ENCODE peak calls at places on chromosomes 16 and 17, in eight cellular contexts. One of them, this sample, is unnamed.

GRCh38 chr17:2050246-2050866 is 4.5 kb upstream of the HIC1 start:
- DNase-seq in fibroblast of pulmonary artery: peak; percentile 73
- DNase-seq in mucosa of descending colon: peak; percentile 72
- DNase-seq in transverse colon: peak; percentile 68
- DNase-seq in thoracic aorta: no peak
- DNase-seq in A549: peak; percentile 57
- DNase-seq in progenitor cell of endocrine pancreas: peak; percentile 53
- DNase-seq in mesothelial cell of epicardium: peak; percentile 70
- DNase-seq in this sample: no peak

GRCh38 chr16:26816885-26817571 is 249.7 kb upstream of the C16orf82 start:
- DNase-seq in fibroblast of pulmonary artery: no peak
- DNase-seq in mucosa of descending colon: no peak
- DNase-seq in transverse colon: no peak
- DNase-seq in thoracic aorta: no peak
- DNase-seq in A549: peak; percentile 14
- DNase-seq in progenitor cell of endocrine pancreas: no peak
- DNase-seq in mesothelial cell of epicardium: no peak
- DNase-seq in this sample: no peak

GRCh38 chr17:82031885-82032627 is 578 bp downstream of the RAC3 start:
- DNase-seq in fibroblast of pulmonary artery: no peak
- DNase-seq in mucosa of descending colon: peak; percentile 79
- DNase-seq in transverse colon: peak; percentile 80
- DNase-seq in thoracic aorta: no peak
- DNase-seq in A549: no peak
- DNase-seq in progenitor cell of endocrine pancreas: no peak
- DNase-seq in mesothelial cell of epicardium: no peak
- DNase-seq in this sample: no peak

GRCh38 chr17:39597372-39598046 is 10.2 kb downstream of the NEUROD2 start:
- DNase-seq in fibroblast of pulmonary artery: no peak
- DNase-seq in mucosa of descending colon: no peak
- DNase-seq in transverse colon: no peak
- DNase-seq in thoracic aorta: no peak
- DNase-seq in A549: no peak
- DNase-seq in progenitor cell of endocrine pancreas: no peak
- DNase-seq in mesothelial cell of epicardium: no peak
- DNase-seq in this sample: no peak

GRCh38 chr17:74296548-74296936 is 22.5 kb downstream of the DNAI2 start:
- DNase-seq in fibroblast of pulmonary artery: peak; percentile 73
- DNase-seq in mucosa of descending colon: peak; percentile 71
- DNase-seq in transverse colon: peak; percentile 42
- DNase-seq in thoracic aorta: no peak
- DNase-seq in A549: peak; percentile 60
- DNase-seq in progenitor cell of endocrine pancreas: peak; percentile 28
- DNase-seq in mesothelial cell of epicardium: no peak
- DNase-seq in this sample: no peak

GRCh38 chr16:26772503-26772902 is 294.2 kb upstream of the C16orf82 start:
- DNase-seq in fibroblast of pulmonary artery: no peak
- DNase-seq in mucosa of descending colon: no peak
- DNase-seq in transverse colon: no peak
- DNase-seq in thoracic aorta: no peak
- DNase-seq in A549: no peak
- DNase-seq in progenitor cell of endocrine pancreas: no peak
- DNase-seq in mesothelial cell of epicardium: no peak
- DNase-seq in this sample: no peak

GRCh38 chr17:39166437-39167335 is 725 bp upstream of the ARL5C start:
- DNase-seq in fibroblast of pulmonary artery: no peak
- DNase-seq in mucosa of descending colon: no peak
- DNase-seq in transverse colon: no peak
- DNase-seq in thoracic aorta: no peak
- DNase-seq in A549: no peak
- DNase-seq in progenitor cell of endocrine pancreas: no peak
- DNase-seq in mesothelial cell of epicardium: no peak
- DNase-seq in this sample: no peak

GRCh38 chr16:22322021-22322471 is 24.8 kb downstream of the POLR3E start:
- DNase-seq in fibroblast of pulmonary artery: no peak
- DNase-seq in mucosa of descending colon: no peak
- DNase-seq in transverse colon: no peak
- DNase-seq in thoracic aorta: no peak
- DNase-seq in A549: no peak
- DNase-seq in progenitor cell of endocrine pancreas: no peak
- DNase-seq in mesothelial cell of epicardium: no peak
- DNase-seq in this sample: no peak

GRCh38 chr17:73065376-73065775 is 27.1 kb downstream of the SLC39A11 start:
- DNase-seq in fibroblast of pulmonary artery: no peak
- DNase-seq in mucosa of descending colon: no peak
- DNase-seq in transverse colon: no peak
- DNase-seq in thoracic aorta: no peak
- DNase-seq in A549: no peak
- DNase-seq in progenitor cell of endocrine pancreas: no peak
- DNase-seq in mesothelial cell of epicardium: no peak
- DNase-seq in this sample: no peak

GRCh38 chr17:31690118-31690517 is 168.9 kb downstream of the COPRS start:
- DNase-seq in fibroblast of pulmonary artery: no peak
- DNase-seq in mucosa of descending colon: no peak
- DNase-seq in transverse colon: no peak
- DNase-seq in thoracic aorta: no peak
- DNase-seq in A549: no peak
- DNase-seq in progenitor cell of endocrine pancreas: no peak
- DNase-seq in mesothelial cell of epicardium: no peak
- DNase-seq in this sample: no peak

GRCh38 chr16:27838536-27839175 is 224.9 kb downstream of the GSG1L start:
- DNase-seq in fibroblast of pulmonary artery: no peak
- DNase-seq in mucosa of descending colon: no peak
- DNase-seq in transverse colon: no peak
- DNase-seq in thoracic aorta: no peak
- DNase-seq in A549: no peak
- DNase-seq in progenitor cell of endocrine pancreas: no peak
- DNase-seq in mesothelial cell of epicardium: no peak
- DNase-seq in this sample: peak; percentile 51

GRCh38 chr17:28878981-28879380 is 18.6 kb downstream of the FLOT2 start:
- DNase-seq in fibroblast of pulmonary artery: peak; percentile 58
- DNase-seq in mucosa of descending colon: no peak
- DNase-seq in transverse colon: no peak
- DNase-seq in thoracic aorta: no peak
- DNase-seq in A549: peak; percentile 90
- DNase-seq in progenitor cell of endocrine pancreas: no peak
- DNase-seq in mesothelial cell of epicardium: no peak
- DNase-seq in this sample: no peak

GRCh38 chr17:2688351-2689342 is 22.9 kb downstream of the CLUH start:
- DNase-seq in fibroblast of pulmonary artery: no peak
- DNase-seq in mucosa of descending colon: no peak
- DNase-seq in transverse colon: no peak
- DNase-seq in thoracic aorta: no peak
- DNase-seq in A549: no peak
- DNase-seq in progenitor cell of endocrine pancreas: peak; percentile 9
- DNase-seq in mesothelial cell of epicardium: no peak
- DNase-seq in this sample: peak; percentile 84

GRCh38 chr16:79372504-79373184 is 227.9 kb downstream of the MAF start:
- DNase-seq in fibroblast of pulmonary artery: peak; percentile 3
- DNase-seq in mucosa of descending colon: no peak
- DNase-seq in transverse colon: no peak
- DNase-seq in thoracic aorta: no peak
- DNase-seq in A549: peak; percentile 27
- DNase-seq in progenitor cell of endocrine pancreas: no peak
- DNase-seq in mesothelial cell of epicardium: no peak
- DNase-seq in this sample: no peak

GRCh38 chr17:49581645-49581992 is 5.9 kb downstream of the NXPH3 start:
- DNase-seq in fibroblast of pulmonary artery: no peak
- DNase-seq in mucosa of descending colon: no peak
- DNase-seq in transverse colon: no peak
- DNase-seq in thoracic aorta: no peak
- DNase-seq in A549: no peak
- DNase-seq in progenitor cell of endocrine pancreas: no peak
- DNase-seq in mesothelial cell of epicardium: no peak
- DNase-seq in this sample: no peak

GRCh38 chr17:28053044-28053670 is 10.7 kb downstream of the NLK start:
- DNase-seq in fibroblast of pulmonary artery: no peak
- DNase-seq in mucosa of descending colon: no peak
- DNase-seq in transverse colon: no peak
- DNase-seq in thoracic aorta: no peak
- DNase-seq in A549: no peak
- DNase-seq in progenitor cell of endocrine pancreas: no peak
- DNase-seq in mesothelial cell of epicardium: no peak
- DNase-seq in this sample: no peak

GRCh38 chr16:47778106-47778803 is 317.1 kb downstream of the PHKB start:
- DNase-seq in fibroblast of pulmonary artery: peak; percentile 17
- DNase-seq in mucosa of descending colon: no peak
- DNase-seq in transverse colon: no peak
- DNase-seq in thoracic aorta: no peak
- DNase-seq in A549: no peak
- DNase-seq in progenitor cell of endocrine pancreas: no peak
- DNase-seq in mesothelial cell of epicardium: no peak
- DNase-seq in this sample: no peak

GRCh38 chr16:10992797-10993196 is 48.4 kb downstream of the CLEC16A start:
- DNase-seq in fibroblast of pulmonary artery: peak; percentile 67
- DNase-seq in mucosa of descending colon: no peak
- DNase-seq in transverse colon: peak; percentile 25
- DNase-seq in thoracic aorta: no peak
- DNase-seq in A549: peak; percentile 62
- DNase-seq in progenitor cell of endocrine pancreas: no peak
- DNase-seq in mesothelial cell of epicardium: no peak
- DNase-seq in this sample: no peak

GRCh38 chr17:80251966-80252365 is 8.7 kb upstream of the RNF213 start:
- DNase-seq in fibroblast of pulmonary artery: no peak
- DNase-seq in mucosa of descending colon: no peak
- DNase-seq in transverse colon: no peak
- DNase-seq in thoracic aorta: no peak
- DNase-seq in A549: no peak
- DNase-seq in progenitor cell of endocrine pancreas: no peak
- DNase-seq in mesothelial cell of epicardium: no peak
- DNase-seq in this sample: no peak

GRCh38 chr16:67544844-67545664 is 16.4 kb downstream of the RIPOR1 start:
- DNase-seq in fibroblast of pulmonary artery: no peak
- DNase-seq in mucosa of descending colon: no peak
- DNase-seq in transverse colon: no peak
- DNase-seq in thoracic aorta: no peak
- DNase-seq in A549: no peak
- DNase-seq in progenitor cell of endocrine pancreas: no peak
- DNase-seq in mesothelial cell of epicardium: no peak
- DNase-seq in this sample: no peak
- TF ChIP-seq CTCF in fibroblast of pulmonary artery: no peak
- TF ChIP-seq CTCF in mucosa of descending colon: no peak
- TF ChIP-seq CTCF in transverse colon: no peak
- TF ChIP-seq CTCF in thoracic aorta: no peak
- TF ChIP-seq CTCF in A549: no peak
- TF ChIP-seq CTCF in progenitor cell of endocrine pancreas: no peak
- TF ChIP-seq CTCF in mesothelial cell of epicardium: no peak
- TF ChIP-seq CTCF in this sample: no peak

GRCh38 chr16:3458852-3459361 is 15.4 kb downstream of the NAA60 start:
- DNase-seq in fibroblast of pulmonary artery: no peak
- DNase-seq in mucosa of descending colon: peak; percentile 77
- DNase-seq in transverse colon: peak; percentile 68
- DNase-seq in thoracic aorta: no peak
- DNase-seq in A549: peak; percentile 81
- DNase-seq in progenitor cell of endocrine pancreas: no peak
- DNase-seq in mesothelial cell of epicardium: no peak
- DNase-seq in this sample: no peak

GRCh38 chr16:3460121-3460520 is 16.6 kb downstream of the NAA60 start:
- DNase-seq in fibroblast of pulmonary artery: no peak
- DNase-seq in mucosa of descending colon: no peak
- DNase-seq in transverse colon: no peak
- DNase-seq in thoracic aorta: no peak
- DNase-seq in A549: no peak
- DNase-seq in progenitor cell of endocrine pancreas: no peak
- DNase-seq in mesothelial cell of epicardium: no peak
- DNase-seq in this sample: no peak

GRCh38 chr16:3460585-3460984 is 17.1 kb downstream of the NAA60 start:
- DNase-seq in fibroblast of pulmonary artery: no peak
- DNase-seq in mucosa of descending colon: no peak
- DNase-seq in transverse colon: no peak
- DNase-seq in thoracic aorta: no peak
- DNase-seq in A549: no peak
- DNase-seq in progenitor cell of endocrine pancreas: no peak
- DNase-seq in mesothelial cell of epicardium: no peak
- DNase-seq in this sample: no peak

GRCh38 chr16:3459401-3460090 is 16.1 kb downstream of the NAA60 start:
- DNase-seq in fibroblast of pulmonary artery: no peak
- DNase-seq in mucosa of descending colon: no peak
- DNase-seq in transverse colon: no peak
- DNase-seq in thoracic aorta: no peak
- DNase-seq in A549: no peak
- DNase-seq in progenitor cell of endocrine pancreas: no peak
- DNase-seq in mesothelial cell of epicardium: no peak
- DNase-seq in this sample: no peak

GRCh38 chr16:3461120-3461519 is 17.6 kb downstream of the NAA60 start:
- DNase-seq in fibroblast of pulmonary artery: no peak
- DNase-seq in mucosa of descending colon: no peak
- DNase-seq in transverse colon: no peak
- DNase-seq in thoracic aorta: no peak
- DNase-seq in A549: no peak
- DNase-seq in progenitor cell of endocrine pancreas: no peak
- DNase-seq in mesothelial cell of epicardium: no peak
- DNase-seq in this sample: no peak
- TF ChIP-seq CTCF in fibroblast of pulmonary artery: no peak
- TF ChIP-seq CTCF in mucosa of descending colon: no peak
- TF ChIP-seq CTCF in transverse colon: no peak
- TF ChIP-seq CTCF in thoracic aorta: no peak
- TF ChIP-seq CTCF in A549: no peak
- TF ChIP-seq CTCF in progenitor cell of endocrine pancreas: no peak
- TF ChIP-seq CTCF in mesothelial cell of epicardium: no peak
- TF ChIP-seq CTCF in this sample: no peak

GRCh38 chr17:30477083-30477757 is at the start of gene GOSR1:
- DNase-seq in fibroblast of pulmonary artery: peak; percentile 97
- DNase-seq in mucosa of descending colon: peak; percentile 95
- DNase-seq in transverse colon: peak; percentile 95
- DNase-seq in thoracic aorta: peak; percentile 68
- DNase-seq in A549: peak; percentile 96
- DNase-seq in progenitor cell of endocrine pancreas: peak; percentile 82
- DNase-seq in mesothelial cell of epicardium: peak; percentile 82
- DNase-seq in this sample: peak; percentile 96
- TF ChIP-seq CTCF in fibroblast of pulmonary artery: peak; percentile 70
- TF ChIP-seq CTCF in mucosa of descending colon: peak; percentile 60
- TF ChIP-seq CTCF in transverse colon: peak; percentile 72
- TF ChIP-seq CTCF in thoracic aorta: peak; percentile 67
- TF ChIP-seq CTCF in A549: peak; percentile 84
- TF ChIP-seq CTCF in progenitor cell of endocrine pancreas: peak; percentile 83
- TF ChIP-seq CTCF in mesothelial cell of epicardium: peak; percentile 70
- TF ChIP-seq CTCF in this sample: peak; percentile 88

DNA sequence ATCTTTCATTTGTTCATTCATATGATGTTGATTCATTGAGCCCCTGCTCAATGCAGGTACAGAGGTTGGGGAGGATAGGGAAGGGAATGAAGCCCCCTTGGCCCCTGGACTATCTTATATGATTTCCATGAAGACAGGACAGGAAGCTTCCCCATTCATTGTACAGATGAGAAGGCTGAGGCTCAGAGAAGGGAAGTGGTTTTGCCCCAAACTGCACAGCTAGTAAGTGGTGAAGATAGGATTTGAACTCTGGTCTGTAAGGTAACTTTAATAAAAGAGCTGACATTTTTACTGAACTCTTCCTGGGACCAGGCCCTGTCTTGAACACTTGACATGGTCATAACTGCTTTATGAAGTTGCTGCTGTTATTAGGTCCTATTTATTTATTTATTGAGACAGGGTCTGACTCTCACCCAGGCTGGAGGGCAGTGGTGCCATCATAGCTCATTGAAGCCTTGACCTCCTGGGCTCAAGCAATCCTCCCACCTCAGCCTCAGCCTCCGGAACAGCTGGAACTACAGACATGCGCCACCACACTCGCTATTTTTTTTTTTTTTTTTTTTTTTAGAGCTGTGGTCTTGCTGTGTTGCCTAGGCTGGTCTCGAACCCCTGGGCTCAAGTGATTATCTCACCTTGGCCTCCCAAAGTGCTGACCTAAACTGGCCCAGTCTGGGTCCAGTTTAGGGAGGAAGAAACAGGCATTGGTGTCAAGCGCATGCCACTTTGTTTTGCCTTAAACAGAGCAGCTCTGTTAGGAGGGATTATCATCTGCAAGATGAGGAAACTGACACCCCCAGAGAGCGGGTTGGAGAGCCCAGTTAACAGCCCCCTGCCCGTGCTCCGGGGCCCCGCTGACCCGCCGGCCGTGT is 5.0 kb downstream of the CTF1 start:
- DNase-seq in fibroblast of pulmonary artery: no peak
- DNase-seq in mucosa of descending colon: no peak
- DNase-seq in transverse colon: no peak
- DNase-seq in thoracic aorta: no peak
- DNase-seq in A549: no peak
- DNase-seq in progenitor cell of endocrine pancreas: no peak
- DNase-seq in mesothelial cell of epicardium: no peak
- DNase-seq in this sample: no peak
- TF ChIP-seq CTCF in fibroblast of pulmonary artery: no peak
- TF ChIP-seq CTCF in mucosa of descending colon: no peak
- TF ChIP-seq CTCF in transverse colon: no peak
- TF ChIP-seq CTCF in thoracic aorta: no peak
- TF ChIP-seq CTCF in A549: no peak
- TF ChIP-seq CTCF in progenitor cell of endocrine pancreas: no peak
- TF ChIP-seq CTCF in mesothelial cell of epicardium: no peak
- TF ChIP-seq CTCF in this sample: no peak

This sample was measured in chondrocyte.